ENCODE peak calls at places on chromosomes 5 and 9, in nine cellular contexts. A is brain microvascular endothelial cell, Z is OCI-LY7, F is HepG2, O is astrocyte of the cerebellum, V is AG10803, I is adrenal gland, Y is colonic mucosa, L is sigmoid colon. E is an unnamed sample.

GRCh38 chr9:19782005-19782404 is 6.8 kb downstream of the SLC24A2 start:
- DNase-seq in V (no peak), A (peak), Z (no peak), L (no peak), O (peak), F (no peak), Y (no peak), I (no peak), E (peak)

GRCh38 chr5:111742595-111742994 is 14.4 kb downstream of the NREP start:
- DNase-seq in Y (peak), V (peak), F (peak), L (no peak), O (peak), A (peak), Z (no peak), I (peak), E (no peak)

GRCh38 chr5:131644822-131645221 is 9.8 kb upstream of the RAPGEF6 start:
- DNase-seq in A (no peak), L (no peak), O (no peak), F (no peak), Z (no peak), V (no peak), I (no peak), Y (no peak), E (no peak)

GRCh38 chr5:87405472-87406155 is 7.1 kb downstream of the CCNH start:
- DNase-seq in Z (no peak), O (no peak), F (no peak), L (no peak), A (no peak), V (peak), Y (no peak), I (no peak), E (no peak)

GRCh38 chr9:22119537-22120167 is 110.5 kb upstream of the CDKN2B start:
- DNase-seq in A (peak), Y (no peak), O (no peak), F (peak), L (no peak), I (peak), Z (peak), V (peak), E (peak)

GRCh38 chr9:36870960-36871359 is 163.1 kb downstream of the PAX5 start:
- DNase-seq in I (peak), L (peak), O (no peak), Z (no peak), F (no peak), Y (no peak), A (no peak), V (no peak), E (no peak)

GRCh38 chr5:136212252-136212721 is 19.3 kb upstream of the SMIM32 start:
- DNase-seq in F (peak), I (peak), Z (peak), Y (peak), V (peak), L (peak), A (no peak), O (no peak), E (peak)

GRCh38 chr9:33818167-33818831 is 1.3 kb downstream of the UBE2R2 start:
- DNase-seq in Z (peak), L (no peak), V (peak), O (no peak), A (no peak), Y (peak), I (no peak), F (peak), E (no peak)

GRCh38 chr5:11524188-11524587 is 380.1 kb downstream of the CTNND2 start:
- DNase-seq in F (no peak), Y (no peak), Z (no peak), I (no peak), O (no peak), A (no peak), L (no peak), V (no peak), E (no peak)

GRCh38 chr9:101566904-101567724 is 27.7 kb downstream of the PPP3R2 start:
- DNase-seq in Y (peak), O (peak), F (peak), I (no peak), L (no peak), Z (peak), A (peak), V (peak), E (no peak)

GRCh38 chr9:36169166-36169565 is at the start of gene CCIN:
- DNase-seq in O (no peak), V (no peak), Y (no peak), F (no peak), L (no peak), Z (no peak), I (no peak), A (no peak), E (no peak)

GRCh38 chr5:57783693-57784092 is 301.1 kb upstream of the ACTBL2 start:
- DNase-seq in A (no peak), Z (no peak), F (no peak), L (no peak), Y (no peak), O (no peak), I (no peak), V (peak), E (peak)

GRCh38 chr5:169304175-169304574 is 3.2 kb upstream of the SLIT3 start:
- DNase-seq in F (no peak), Z (no peak), V (no peak), L (no peak), O (no peak), Y (no peak), I (no peak), A (no peak), E (no peak)

GRCh38 chr5:158463971-158464370 is 605.0 kb upstream of the CLINT1 start:
- DNase-seq in L (peak), Z (no peak), O (no peak), A (no peak), I (peak), Y (no peak), V (peak), F (peak), E (no peak)

GRCh38 chr9:86368871-86369521 is 14.8 kb upstream of the TUT7 start:
- DNase-seq in O (no peak), I (no peak), A (peak), Y (no peak), L (no peak), V (peak), F (peak), Z (no peak), E (no peak)

GRCh38 chr9:10050016-10050415 is 562.8 kb downstream of the PTPRD start:
- DNase-seq in A (peak), I (no peak), F (no peak), O (no peak), Y (no peak), Z (no peak), L (no peak), V (no peak), E (no peak)

GRCh38 chr9:69200071-69200470 is 26.0 kb downstream of the TJP2 start:
- DNase-seq in Y (no peak), F (no peak), V (no peak), I (peak), A (no peak), O (no peak), Z (no peak), L (no peak), E (no peak)

GRCh38 chr9:38263534-38263933 is 129.0 kb upstream of the ALDH1B1 start:
- DNase-seq in Y (no peak), I (no peak), Z (peak), A (peak), F (peak), V (peak), L (no peak), O (peak), E (peak)

GRCh38 chr5:122358382-122358990 is 46.4 kb downstream of the SNCAIP start:
- DNase-seq in F (no peak), O (no peak), V (no peak), Z (no peak), I (no peak), Y (no peak), A (no peak), L (no peak), E (peak)

GRCh38 chr5:115150512-115150911 is 19.2 kb downstream of the TRIM36 start:
- DNase-seq in V (no peak), A (no peak), Z (no peak), F (no peak), Y (no peak), L (no peak), O (no peak), I (no peak), E (no peak)

GRCh38 chr5:45110399-45110798 is 301.7 kb downstream of the MRPS30 start:
- DNase-seq in Y (no peak), V (no peak), Z (no peak), A (no peak), F (no peak), L (no peak), O (no peak), I (no peak), E (no peak)

GRCh38 chr5:18068851-18069250 is 434.6 kb downstream of the TAF11L14 start:
- DNase-seq in Y (no peak), O (no peak), Z (no peak), I (no peak), L (no peak), V (no peak), F (no peak), A (no peak), E (no peak)

GRCh38 chr9:36950389-36950788 is 83.7 kb downstream of the PAX5 start:
- DNase-seq in A (no peak), Y (no peak), Z (no peak), L (peak), I (no peak), O (no peak), V (no peak), F (no peak), E (no peak)

GRCh38 chr5:138716456-138716924 is 36.7 kb upstream of the CTNNA1 start:
- DNase-seq in Y (no peak), F (peak), A (no peak), V (no peak), Z (no peak), O (no peak), I (peak), L (no peak), E (peak)

GRCh38 chr5:54229041-54229780 is 81.2 kb downstream of the ARL15 start:
- DNase-seq in L (peak), I (peak), A (peak), Y (peak), O (peak), F (peak), V (peak), Z (peak), E (peak)

GRCh38 chr5:54234304-54234938 is 76.0 kb downstream of the ARL15 start:
- DNase-seq in V (peak), Y (no peak), A (no peak), I (no peak), F (peak), O (peak), Z (peak), L (no peak), E (peak)
- TF ChIP-seq CTCF in V (peak), Y (no peak), A (peak), I (peak), F (peak), O (peak), Z (peak), L (peak), E (peak)

GRCh38 chr9:88197016-88197415 is 58.7 kb upstream of the SPATA31C2 start:
- DNase-seq in V (peak), F (no peak), O (peak), I (peak), Y (no peak), Z (no peak), A (peak), L (no peak), E (no peak)

GRCh38 chr9:88197781-88198345 is 59.6 kb upstream of the SPATA31C2 start:
- DNase-seq in O (peak), Z (no peak), V (peak), A (peak), I (no peak), L (no peak), F (no peak), Y (no peak), E (peak)

GRCh38 chr9:88202321-88202720 is 64.0 kb upstream of the SPATA31C2 start:
- DNase-seq in Z (no peak), Y (no peak), O (no peak), A (peak), V (no peak), I (no peak), L (no peak), F (no peak), E (no peak)

GRCh38 chr9:88196456-88196855 is 58.2 kb upstream of the SPATA31C2 start:
- DNase-seq in L (no peak), Y (no peak), F (no peak), O (no peak), Z (no peak), A (no peak), V (no peak), I (no peak), E (no peak)

GRCh38 chr9:88198346-88198807 is 60.1 kb upstream of the SPATA31C2 start:
- DNase-seq in I (no peak), A (peak), V (no peak), Y (peak), Z (peak), F (no peak), L (no peak), O (peak), E (no peak)
- H3K4me3 ChIP-seq in I (no peak), A (no peak), V (peak), Y (peak), Z (peak), F (no peak), L (no peak), O (no peak), E (no peak)

GRCh38 chr5:72141440-72142271 is 34.4 kb downstream of the MAP1B start:
- DNase-seq in Z (no peak), Y (no peak), V (peak), A (peak), O (peak), I (peak), F (no peak), L (no peak), E (peak)

GRCh38 chr5:72134226-72134625 is 27.0 kb downstream of the MAP1B start:
- DNase-seq in Z (no peak), V (no peak), O (no peak), Y (no peak), A (no peak), I (no peak), L (no peak), F (no peak), E (no peak)

GRCh38 chr5:72138943-72139467 is 31.7 kb downstream of the MAP1B start:
- DNase-seq in A (peak), Z (no peak), I (peak), F (no peak), Y (no peak), O (peak), V (peak), L (no peak), E (peak)

GRCh38 chr5:72140711-72141110 is 33.4 kb downstream of the MAP1B start:
- DNase-seq in V (no peak), O (no peak), I (no peak), A (no peak), F (no peak), Z (no peak), Y (no peak), L (no peak), E (no peak)

DNA sequence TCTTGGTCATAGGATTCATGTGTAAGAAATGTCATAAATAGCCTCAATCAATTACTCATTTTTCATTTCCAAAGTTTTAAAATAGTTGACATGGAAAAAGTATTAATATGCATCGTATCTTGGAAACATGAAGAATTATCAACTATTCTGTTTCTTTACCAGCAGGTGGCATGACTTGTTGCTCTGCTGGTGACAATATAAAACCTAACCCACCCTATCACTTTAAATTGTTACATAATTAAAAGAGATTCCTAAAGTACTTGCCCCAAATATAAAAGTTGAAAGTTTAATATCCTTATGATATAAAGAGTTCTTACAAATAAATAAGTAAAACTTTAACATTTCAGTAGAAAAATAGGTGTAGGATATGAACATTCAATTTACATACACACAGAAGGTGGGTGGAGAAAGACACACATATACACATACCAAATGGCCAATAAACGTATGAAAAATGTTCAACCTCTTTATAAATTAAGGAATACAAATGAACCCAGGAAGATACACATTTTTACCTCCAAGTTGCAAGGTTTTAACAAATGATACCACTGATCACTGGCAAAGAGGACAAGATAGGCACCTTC is 30.6 kb downstream of the MAP1B start:
- DNase-seq in Z (peak), F (peak), O (no peak), V (no peak), I (no peak), A (no peak), Y (no peak), L (no peak), E (no peak)
- TF ChIP-seq CTCF in Z (peak), F (peak), O (peak), V (peak), I (peak), A (peak), Y (peak), L (peak), E (peak)

GRCh38 chr5:145936401-145937131 is at the start of gene SH3RF2:
- DNase-seq in Y (peak), F (peak), I (peak), A (peak), Z (no peak), V (peak), O (peak), L (peak), E (peak)

GRCh38 chr5:145939532-145940065 is 3.2 kb downstream of the SH3RF2 start:
- DNase-seq in V (no peak), Z (no peak), I (no peak), L (no peak), A (no peak), O (no peak), Y (no peak), F (no peak), E (no peak)

GRCh38 chr5:145934276-145934675 is 2.1 kb upstream of the SH3RF2 start:
- DNase-seq in Y (no peak), F (no peak), A (no peak), I (no peak), V (no peak), O (no peak), Z (no peak), L (no peak), E (no peak)

GRCh38 chr5:145938699-145939531 is 2.5 kb downstream of the SH3RF2 start:
- DNase-seq in Y (peak), F (no peak), V (no peak), O (peak), A (no peak), L (no peak), Z (no peak), I (no peak), E (no peak)

GRCh38 chr5:145937432-145938250 is 1.3 kb downstream of the SH3RF2 start:
- DNase-seq in V (no peak), Z (no peak), L (no peak), Y (peak), O (peak), I (no peak), F (peak), A (no peak), E (peak)
- H3K4me3 ChIP-seq in V (no peak), Z (no peak), L (no peak), Y (peak), O (peak), I (no peak), F (peak), A (no peak), E (peak)

DNA sequence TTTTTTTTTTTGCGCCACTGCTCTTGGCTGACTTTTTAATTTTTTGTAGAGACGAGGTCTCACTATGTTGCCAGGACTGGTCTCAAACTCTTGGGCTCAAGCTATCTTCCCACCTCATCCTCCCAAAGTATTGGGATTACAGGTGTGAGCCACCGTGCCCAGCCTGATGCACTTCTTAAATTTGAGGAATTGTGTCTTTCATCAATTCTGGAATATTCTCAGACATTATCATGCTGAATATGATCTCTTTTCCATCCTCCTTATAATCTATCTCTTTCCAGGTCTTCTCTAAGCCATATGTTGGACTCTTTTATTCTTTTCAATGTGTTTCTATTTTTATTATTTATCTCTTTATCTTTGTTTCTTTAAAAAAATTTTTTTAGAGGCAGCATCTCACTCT is 196.2 kb upstream of the IER5L start:
- DNase-seq in I (no peak), O (no peak), F (no peak), L (no peak), V (no peak), Y (no peak), Z (no peak), A (no peak), E (no peak)
- TF ChIP-seq CTCF in I (no peak), O (no peak), F (no peak), L (no peak), V (no peak), Y (no peak), Z (no peak), A (no peak), E (no peak)